ENCODE peak calls at places on chromosomes 1 and 21, in six cellular contexts. J is activated naive CD4-positive, alpha-beta T cell; H is HT-29; S is neural progenitor cell; P is cardiac fibroblast; I is neural crest cell. W is an unnamed sample.

GRCh38 chr1:245682638-245683376 is 528.0 kb downstream of the KIF26B start:
- DNase-seq in J (no peak), H (no peak), S (no peak), P (peak; percentile 59), I (no peak), W (no peak)

GRCh38 chr21:43348801-43349261 is 78.1 kb downstream of the SIK1 start:
- DNase-seq in J (no peak), H (no peak), S (no peak), P (peak; percentile 62), I (no peak), W (no peak)

GRCh38 chr1:151455966-151456365 is 3.3 kb downstream of the POGZ start:
- DNase-seq in J (no peak), H (no peak), S (no peak), P (peak; percentile 34), I (no peak), W (no peak)

GRCh38 chr21:39363607-39364555 is 15.0 kb upstream of the HMGN1 start:
- DNase-seq in J (no peak), H (no peak), S (no peak), P (no peak), I (no peak), W (no peak)

GRCh38 chr1:185537601-185538000 is 196.6 kb upstream of the HMCN1 start:
- DNase-seq in J (no peak), H (no peak), S (no peak), P (no peak), I (no peak), W (no peak)

GRCh38 chr1:212478467-212479025 is 45.8 kb downstream of the NENF start:
- DNase-seq in J (no peak), H (no peak), S (no peak), P (no peak), I (no peak), W (no peak)

GRCh38 chr1:56535949-56536348 is 43.4 kb downstream of the PLPP3 start:
- DNase-seq in J (no peak), H (no peak), S (no peak), P (no peak), I (no peak), W (no peak)

GRCh38 chr21:45259206-45259795 is 28.4 kb downstream of the POFUT2 start:
- DNase-seq in J (no peak), H (no peak), S (no peak), P (no peak), I (no peak), W (no peak)

GRCh38 chr1:54399765-54400164 is 6.4 kb downstream of the SSBP3 start:
- DNase-seq in J (no peak), H (no peak), S (no peak), P (no peak), I (no peak), W (no peak)

GRCh38 chr1:231272880-231273279 is 31.9 kb downstream of the GNPAT start:
- DNase-seq in J (no peak), H (no peak), S (no peak), P (peak; percentile 26), I (no peak), W (no peak)

GRCh38 chr1:39124282-39124681 is 80.2 kb upstream of the MACF1 start:
- DNase-seq in J (no peak), H (no peak), S (no peak), P (no peak), I (no peak), W (no peak)

GRCh38 chr1:34316773-34317172 is 140.1 kb downstream of the C1orf94 start:
- DNase-seq in J (no peak), H (no peak), S (no peak), P (no peak), I (no peak), W (no peak)

GRCh38 chr1:183029591-183030000 is 6.4 kb downstream of the LAMC1 start:
- DNase-seq in J (no peak), H (no peak), S (no peak), P (no peak), I (no peak), W (no peak)

GRCh38 chr1:58754683-58755467 is 29.0 kb downstream of the JUN start:
- DNase-seq in J (no peak), H (no peak), S (no peak), P (no peak), I (no peak), W (no peak)

GRCh38 chr1:75548721-75549480 is 62.0 kb downstream of the SLC44A5 start:
- DNase-seq in J (no peak), H (no peak), S (no peak), P (peak; percentile 67), I (no peak), W (no peak)

GRCh38 chr1:97805093-97805492 is 115.7 kb downstream of the DPYD start:
- DNase-seq in J (no peak), H (no peak), S (no peak), P (no peak), I (no peak), W (no peak)

GRCh38 chr1:66712819-66713218 is 39.4 kb upstream of the DYNLT5 start:
- DNase-seq in J (no peak), H (no peak), S (no peak), P (no peak), I (no peak), W (no peak)

GRCh38 chr1:112706505-112707216 is at the start of gene RHOC:
- DNase-seq in J (no peak), H (peak; percentile 61), S (peak; percentile 86), P (peak; percentile 52), I (peak; percentile 59), W (peak; percentile 78)

GRCh38 chr1:243343970-243344749 is 88.3 kb downstream of the SDCCAG8 start:
- DNase-seq in J (no peak), H (peak; percentile 60), S (peak; percentile 74), P (peak; percentile 56), I (no peak), W (peak; percentile 19)

GRCh38 chr1:47693115-47693514 is 255.3 kb downstream of the FOXD2 start:
- DNase-seq in J (no peak), H (no peak), S (peak; percentile 52), P (no peak), I (no peak), W (no peak)

GRCh38 chr1:115052454-115053083 is 22.9 kb downstream of the TSHB start:
- DNase-seq in J (peak; percentile 11), H (peak; percentile 84), S (peak; percentile 80), P (peak; percentile 56), I (peak; percentile 49), W (peak; percentile 10)

GRCh38 chr1:112074711-112075110 is 85.2 kb upstream of the KCND3 start:
- DNase-seq in J (no peak), H (no peak), S (no peak), P (no peak), I (no peak), W (no peak)

W was measured in frontal cortex.